ENCODE peak calls at places on chromosomes 16 and 17, in nine cellular contexts. S, I, H, C, U, Z, X, N and P are unnamed samples. For H3K36me3 and H3K4me1, the result is how much of the 10 kb centered on the place peaks cover.

GRCh38 chr17:81603846-81604610 is 32.9 kb downstream of the NPLOC4 start:
- DNase-seq in S (no peak), I (no peak), H (no peak), C (no peak), U (no peak), Z (no peak), X (no peak), N (no peak), P (no peak)

GRCh38 chr16:8048433-8048832 is 541.9 kb downstream of the TMEM114 start:
- DNase-seq in S (no peak), I (no peak), H (no peak), C (no peak), U (no peak), Z (no peak), X (no peak), N (no peak), P (no peak)

GRCh38 chr17:48054238-48055185 is 6.4 kb downstream of the NFE2L1 start:
- DNase-seq in S (peak), I (no peak), H (peak), C (no peak), U (peak), Z (no peak), X (peak), N (peak), P (no peak)

GRCh38 chr16:154223-155030 is 2.0 kb downstream of the HBZ start:
- DNase-seq in S (peak), I (no peak), H (peak), C (no peak), U (peak), Z (no peak), X (peak), N (no peak), P (peak)

GRCh38 chr16:9102379-9102778 is 10.9 kb downstream of the HAPSTR1 start:
- DNase-seq in S (peak), I (no peak), H (no peak), C (no peak), U (no peak), Z (peak), X (no peak), N (no peak), P (no peak)

GRCh38 chr17:40827746-40828453 is 5.5 kb upstream of the KRT10 start:
- DNase-seq in S (peak), I (peak), H (no peak), C (no peak), U (no peak), Z (peak), X (no peak), N (no peak), P (no peak)

GRCh38 chr16:66427036-66427446 is at the start of gene BEAN1:
- DNase-seq in S (peak), I (no peak), H (peak), C (no peak), U (peak), Z (peak), X (peak), N (peak), P (no peak)

GRCh38 chr16:81036751-81037350 is 1.2 kb downstream of the ATMIN start:
- DNase-seq in S (peak), I (no peak), H (no peak), C (no peak), U (no peak), Z (peak), X (peak), N (peak), P (peak)

GRCh38 chr16:87178977-87179376 is 138.2 kb downstream of the C16orf95 start:
- DNase-seq in S (peak), I (no peak), H (no peak), C (no peak), U (peak), Z (peak), X (peak), N (no peak), P (no peak)

GRCh38 chr16:89033796-89034572 is 57.0 kb upstream of the CBFA2T3 start:
- DNase-seq in S (no peak), I (no peak), H (no peak), C (no peak), U (no peak), Z (no peak), X (no peak), N (no peak), P (no peak)

GRCh38 chr16:49811630-49812334 is 44.1 kb downstream of the ZNF423 start:
- DNase-seq in S (no peak), I (no peak), H (peak), C (no peak), U (peak), Z (no peak), X (peak), N (peak), P (no peak)

GRCh38 chr17:81966343-81967243 is 5.6 kb upstream of the NOTUM start:
- DNase-seq in S (no peak), I (no peak), H (peak), C (no peak), U (peak), Z (no peak), X (peak), N (peak), P (peak)

GRCh38 chr17:83064732-83065659 is 14.4 kb upstream of the METRNL start:
- DNase-seq in S (no peak), I (no peak), H (no peak), C (no peak), U (no peak), Z (peak), X (no peak), N (no peak), P (no peak)

GRCh38 chr17:45759761-45760160 is 24.4 kb upstream of the CRHR1 start:
- DNase-seq in S (no peak), I (peak), H (no peak), C (no peak), U (peak), Z (peak), X (peak), N (no peak), P (peak)

GRCh38 chr17:1484586-1485310 is 7.7 kb downstream of the MYO1C start:
- DNase-seq in S (peak), I (peak), H (peak), C (peak), U (peak), Z (peak), X (peak), N (peak), P (peak)

GRCh38 chr16:75087040-75087979 is 29.3 kb downstream of the LDHD start:
- DNase-seq in S (peak), I (no peak), H (no peak), C (no peak), U (no peak), Z (no peak), X (peak), N (peak), P (no peak)

GRCh38 chr17:31835984-31836383 is 23.1 kb downstream of the COPRS start:
- DNase-seq in S (no peak), I (no peak), H (no peak), C (no peak), U (no peak), Z (no peak), X (no peak), N (no peak), P (no peak)

GRCh38 chr17:19672009-19672837 is 23.7 kb downstream of the ALDH3A2 start:
- DNase-seq in S (peak), I (no peak), H (no peak), C (no peak), U (no peak), Z (peak), X (no peak), N (peak), P (no peak)

GRCh38 chr17:8941980-8942617 is 23.4 kb downstream of the PIK3R5 start:
- DNase-seq in S (no peak), I (no peak), H (no peak), C (no peak), U (no peak), Z (no peak), X (no peak), N (no peak), P (no peak)

GRCh38 chr17:3027786-3028532 is 35.4 kb downstream of the OR1D5 start:
- DNase-seq in S (no peak), I (no peak), H (no peak), C (no peak), U (no peak), Z (no peak), X (no peak), N (no peak), P (no peak)

GRCh38 chr17:74419862-74420492 is 11.9 kb upstream of the GPRC5C start:
- DNase-seq in S (no peak), I (no peak), H (no peak), C (no peak), U (no peak), Z (no peak), X (peak), N (no peak), P (no peak)

GRCh38 chr17:33640629-33641028 is 347.5 kb upstream of the ASIC2 start:
- DNase-seq in S (no peak), I (no peak), H (peak), C (no peak), U (peak), Z (no peak), X (no peak), N (no peak), P (no peak)

GRCh38 chr16:17685445-17685844 is 214.7 kb upstream of the XYLT1 start:
- DNase-seq in S (no peak), I (no peak), H (no peak), C (no peak), U (no peak), Z (no peak), X (no peak), N (no peak), P (no peak)

GRCh38 chr17:10527419-10527818 is 9.1 kb upstream of the MYH1 start:
- DNase-seq in S (no peak), I (no peak), H (no peak), C (no peak), U (no peak), Z (no peak), X (no peak), N (no peak), P (no peak)

GRCh38 chr16:28175715-28176114 is 36.0 kb downstream of the XPO6 start:
- DNase-seq in S (no peak), I (no peak), H (no peak), C (no peak), U (no peak), Z (no peak), X (no peak), N (no peak), P (no peak)
- H3K36me3 ChIP-seq in S (under half), I (half or more), H (under half), C (under half), U (under half), Z (under half), X (under half), N (under half), P (half or more)

DNA sequence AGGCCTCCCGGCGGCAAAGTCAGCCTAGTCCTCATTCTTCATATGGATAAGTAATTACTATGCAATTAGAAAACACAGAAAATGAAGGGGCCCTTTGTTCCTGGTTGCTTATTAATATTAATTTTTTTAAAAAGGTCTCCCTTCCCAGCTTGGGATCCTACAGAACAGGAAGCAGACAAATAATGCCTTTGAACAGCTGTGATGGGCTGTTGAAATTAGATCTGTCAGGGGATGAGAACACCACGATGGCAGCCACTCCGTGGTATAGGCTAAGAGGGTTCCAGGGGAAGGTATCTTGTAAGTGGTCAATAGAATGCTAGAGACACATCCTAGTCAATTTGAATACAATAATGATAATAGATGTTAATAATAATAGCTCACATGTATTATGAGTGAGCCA is 83.1 kb downstream of the CCDC182 start:
- DNase-seq in S (no peak), I (no peak), H (no peak), C (no peak), U (no peak), Z (no peak), X (no peak), N (no peak), P (no peak)
- H3K4me1 ChIP-seq in S (under half), I (under half), H (half or more), C (under half), U (under half), Z (under half), X (half or more), N (under half), P (under half)

DNA sequence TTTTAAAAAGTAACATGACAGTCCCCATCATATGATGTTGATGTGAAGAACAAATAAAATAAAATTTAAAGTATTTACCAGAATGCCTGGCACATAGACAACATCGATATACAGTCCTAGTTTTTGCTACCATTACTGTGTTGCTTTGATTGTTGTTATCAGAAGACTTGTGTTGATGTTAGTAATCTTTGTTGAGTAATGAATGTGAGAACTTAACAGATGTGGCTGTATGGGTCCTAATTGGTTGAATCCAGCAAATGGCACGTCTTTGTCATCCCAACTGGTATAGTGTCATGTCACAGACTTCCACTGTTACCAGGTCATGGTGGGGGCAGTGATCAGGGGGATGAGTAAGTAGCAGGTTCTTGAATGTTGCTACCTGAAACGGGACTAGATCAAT is 1151.4 kb upstream of the CDH8 start:
- DNase-seq in S (no peak), I (no peak), H (no peak), C (no peak), U (no peak), Z (no peak), X (no peak), N (no peak), P (no peak)
- TF ChIP-seq EZH2phosphoT487 in S (no peak), I (no peak), H (no peak), C (no peak), U (no peak), Z (no peak), X (no peak), N (no peak), P (no peak)

GRCh38 chr17:30275911-30276310 is 15.8 kb downstream of the BLMH start:
- DNase-seq in S (no peak), I (no peak), H (no peak), C (no peak), U (no peak), Z (no peak), X (no peak), N (no peak), P (no peak)
- H3K36me3 ChIP-seq in S (under half), I (under half), H (under half), C (under half), U (under half), Z (under half), X (half or more), N (under half), P (half or more)

DNA sequence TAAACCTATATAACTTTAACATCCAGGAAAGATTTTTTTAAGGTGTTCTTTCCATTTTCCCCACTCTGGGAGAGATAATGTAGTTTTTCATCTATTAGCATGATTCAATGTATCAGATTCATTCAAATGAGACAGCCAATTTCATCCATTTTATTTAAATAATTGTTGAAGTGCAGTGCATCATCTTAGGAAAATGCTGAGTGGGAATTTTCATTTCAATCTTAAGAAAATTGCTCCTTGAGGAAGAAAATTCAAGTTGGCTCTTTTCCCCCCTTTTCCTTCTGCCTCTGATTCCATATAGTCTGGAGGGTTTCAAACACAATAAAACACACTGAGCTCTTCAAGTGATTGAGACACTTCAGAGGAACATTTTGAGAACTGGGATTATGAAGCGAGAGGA is 3.4 kb upstream of the KCNJ16 start:
- DNase-seq in S (no peak), I (no peak), H (no peak), C (no peak), U (no peak), Z (no peak), X (no peak), N (no peak), P (no peak)
- H3K4me1 ChIP-seq in S (under half), I (under half), H (under half), C (under half), U (under half), Z (under half), X (under half), N (under half), P (under half)

GRCh38 chr16:56201030-56201429 is 9.7 kb downstream of the GNAO1 start:
- DNase-seq in S (no peak), I (no peak), H (no peak), C (no peak), U (no peak), Z (no peak), X (no peak), N (no peak), P (no peak)

GRCh38 chr16:56197227-56197992 is 6.1 kb downstream of the GNAO1 start:
- DNase-seq in S (no peak), I (no peak), H (no peak), C (no peak), U (peak), Z (no peak), X (no peak), N (no peak), P (no peak)

GRCh38 chr16:56199164-56199563 is 7.9 kb downstream of the GNAO1 start:
- DNase-seq in S (no peak), I (no peak), H (no peak), C (no peak), U (no peak), Z (no peak), X (no peak), N (no peak), P (peak)

GRCh38 chr16:56198044-56198754 is 6.9 kb downstream of the GNAO1 start:
- DNase-seq in S (no peak), I (no peak), H (no peak), C (no peak), U (no peak), Z (no peak), X (no peak), N (no peak), P (no peak)

GRCh38 chr16:56198755-56199114 is 7.4 kb downstream of the GNAO1 start:
- DNase-seq in S (no peak), I (no peak), H (no peak), C (no peak), U (no peak), Z (no peak), X (no peak), N (no peak), P (no peak)
- TF ChIP-seq EZH2phosphoT487 in S (no peak), I (no peak), H (no peak), C (no peak), U (no peak), Z (no peak), X (no peak), N (no peak), P (no peak)

DNA sequence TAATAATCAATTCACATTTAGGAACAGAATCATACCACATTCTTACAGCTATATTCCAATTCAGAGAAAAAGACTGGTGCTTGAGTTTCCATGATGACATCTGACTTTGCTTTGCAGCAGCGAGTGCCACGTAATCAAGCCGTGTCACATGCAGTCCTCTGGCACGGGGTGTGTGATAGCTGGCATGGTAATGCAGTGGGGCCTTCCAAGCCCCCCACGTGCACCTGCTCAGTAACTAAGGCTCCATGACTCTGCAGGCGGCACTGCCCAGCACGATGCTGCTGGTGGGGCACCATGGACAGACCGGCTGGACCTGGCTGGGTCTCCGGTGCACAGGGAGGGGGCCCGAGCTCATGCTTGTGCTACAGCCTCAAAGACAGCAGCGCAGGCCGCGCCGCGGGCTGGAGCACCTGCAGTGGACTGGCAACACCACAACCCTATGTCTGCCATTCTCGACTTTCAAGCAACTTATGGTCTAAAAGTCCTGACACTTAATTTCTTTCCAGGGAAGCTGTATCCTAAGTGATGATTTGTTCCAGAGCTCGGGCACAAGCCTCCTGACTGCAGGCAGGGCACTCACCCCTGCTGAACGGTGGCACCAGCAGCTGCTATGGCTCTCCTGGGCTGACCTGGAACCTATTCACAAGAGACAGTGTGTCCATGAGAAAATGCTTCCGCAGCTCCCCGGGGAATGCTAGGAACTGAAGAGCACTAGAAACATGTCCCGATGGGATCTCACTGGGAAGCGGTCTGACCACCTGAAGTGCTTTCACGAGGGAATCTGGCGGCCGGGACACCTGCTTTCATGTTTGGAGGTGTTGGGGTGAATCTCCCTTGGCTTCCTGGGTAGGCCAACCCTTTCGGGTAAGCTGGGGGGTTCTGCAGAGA is 99.5 kb upstream of the DNAH17 start:
- DNase-seq in S (no peak), I (no peak), H (no peak), C (no peak), U (no peak), Z (no peak), X (no peak), N (no peak), P (no peak)
- H3K36me3 ChIP-seq in S (under half), I (under half), H (under half), C (under half), U (under half), Z (under half), X (under half), N (under half), P (half or more)

GRCh38 chr16:56916571-56917403 is 15.2 kb upstream of the HERPUD1 start:
- DNase-seq in S (no peak), I (no peak), H (no peak), C (peak), U (no peak), Z (no peak), X (no peak), N (no peak), P (peak)

GRCh38 chr16:56912746-56913703 is 18.9 kb upstream of the HERPUD1 start:
- DNase-seq in S (peak), I (no peak), H (no peak), C (no peak), U (no peak), Z (no peak), X (no peak), N (no peak), P (peak)

GRCh38 chr16:56914896-56915295 is 17.0 kb upstream of the HERPUD1 start:
- DNase-seq in S (no peak), I (no peak), H (no peak), C (no peak), U (no peak), Z (no peak), X (no peak), N (no peak), P (no peak)

GRCh38 chr16:56918467-56919012 is 13.4 kb upstream of the HERPUD1 start:
- DNase-seq in S (no peak), I (no peak), H (no peak), C (no peak), U (no peak), Z (no peak), X (no peak), N (no peak), P (no peak)

GRCh38 chr16:56915311-56916105 is 16.4 kb upstream of the HERPUD1 start:
- DNase-seq in S (no peak), I (no peak), H (no peak), C (no peak), U (no peak), Z (no peak), X (no peak), N (no peak), P (no peak)
- H3K4me1 ChIP-seq in S (under half), I (under half), H (under half), C (half or more), U (under half), Z (under half), X (under half), N (under half), P (half or more)